ENCODE peak calls at places on chromosome 2, in ten cellular contexts. One of them, this sample, is unnamed.

GRCh38 chr2:25000503-25001328 is 29.0 kb upstream of the DNAJC27 start:
- DNase-seq in heart left ventricle: no peak
- DNase-seq in testis: no peak
- DNase-seq in tibial nerve: no peak
- DNase-seq in stomach: no peak
- DNase-seq in transverse colon: no peak
- DNase-seq in adrenal gland: no peak
- DNase-seq in K562: no peak
- DNase-seq in body of pancreas: no peak
- DNase-seq in uterus: no peak
- DNase-seq in this sample: no peak

GRCh38 chr2:102686479-102687439 is 67.4 kb downstream of the SLC9A2 start:
- DNase-seq in heart left ventricle: no peak
- DNase-seq in testis: no peak
- DNase-seq in tibial nerve: no peak
- DNase-seq in stomach: no peak
- DNase-seq in transverse colon: no peak
- DNase-seq in adrenal gland: no peak
- DNase-seq in K562: no peak
- DNase-seq in body of pancreas: no peak
- DNase-seq in uterus: no peak
- DNase-seq in this sample: no peak

GRCh38 chr2:164800572-164800971 is 41.1 kb downstream of the COBLL1 start:
- DNase-seq in heart left ventricle: no peak
- DNase-seq in testis: no peak
- DNase-seq in tibial nerve: no peak
- DNase-seq in stomach: no peak
- DNase-seq in transverse colon: no peak
- DNase-seq in adrenal gland: no peak
- DNase-seq in K562: no peak
- DNase-seq in body of pancreas: no peak
- DNase-seq in uterus: no peak
- DNase-seq in this sample: no peak

GRCh38 chr2:213150315-213150951 is 979 bp downstream of the IKZF2 start:
- DNase-seq in heart left ventricle: peak; percentile 34
- DNase-seq in testis: peak; percentile 37
- DNase-seq in tibial nerve: peak; percentile 36
- DNase-seq in stomach: no peak
- DNase-seq in transverse colon: peak; percentile 13
- DNase-seq in adrenal gland: no peak
- DNase-seq in K562: no peak
- DNase-seq in body of pancreas: peak; percentile 23
- DNase-seq in uterus: no peak
- DNase-seq in this sample: peak; percentile 14

GRCh38 chr2:204472375-204472774 is 72.9 kb upstream of the PARD3B start:
- DNase-seq in heart left ventricle: no peak
- DNase-seq in testis: no peak
- DNase-seq in tibial nerve: no peak
- DNase-seq in stomach: no peak
- DNase-seq in transverse colon: no peak
- DNase-seq in adrenal gland: no peak
- DNase-seq in K562: no peak
- DNase-seq in body of pancreas: no peak
- DNase-seq in uterus: no peak
- DNase-seq in this sample: no peak

GRCh38 chr2:237704476-237705224 is 77.3 kb downstream of the LRRFIP1 start:
- DNase-seq in heart left ventricle: no peak
- DNase-seq in testis: no peak
- DNase-seq in tibial nerve: no peak
- DNase-seq in stomach: no peak
- DNase-seq in transverse colon: no peak
- DNase-seq in adrenal gland: peak; percentile 52
- DNase-seq in K562: no peak
- DNase-seq in body of pancreas: no peak
- DNase-seq in uterus: no peak
- DNase-seq in this sample: no peak

GRCh38 chr2:161250864-161251436 is 57.3 kb upstream of the PSMD14 start:
- DNase-seq in heart left ventricle: no peak
- DNase-seq in testis: no peak
- DNase-seq in tibial nerve: no peak
- DNase-seq in stomach: no peak
- DNase-seq in transverse colon: no peak
- DNase-seq in adrenal gland: no peak
- DNase-seq in K562: peak; percentile 39
- DNase-seq in body of pancreas: peak; percentile 28
- DNase-seq in uterus: no peak
- DNase-seq in this sample: no peak

GRCh38 chr2:8126783-8127182 is 555.1 kb upstream of the ID2 start:
- DNase-seq in heart left ventricle: no peak
- DNase-seq in testis: no peak
- DNase-seq in tibial nerve: no peak
- DNase-seq in stomach: no peak
- DNase-seq in transverse colon: no peak
- DNase-seq in adrenal gland: no peak
- DNase-seq in K562: no peak
- DNase-seq in body of pancreas: no peak
- DNase-seq in uterus: no peak
- DNase-seq in this sample: no peak

GRCh38 chr2:99948010-99948409 is 194.4 kb downstream of the AFF3 start:
- DNase-seq in heart left ventricle: no peak
- DNase-seq in testis: no peak
- DNase-seq in tibial nerve: no peak
- DNase-seq in stomach: no peak
- DNase-seq in transverse colon: no peak
- DNase-seq in adrenal gland: no peak
- DNase-seq in K562: no peak
- DNase-seq in body of pancreas: no peak
- DNase-seq in uterus: no peak
- DNase-seq in this sample: no peak

GRCh38 chr2:191255271-191255670 is 10.1 kb downstream of the MYO1B start:
- DNase-seq in heart left ventricle: no peak
- DNase-seq in testis: no peak
- DNase-seq in tibial nerve: no peak
- DNase-seq in stomach: no peak
- DNase-seq in transverse colon: no peak
- DNase-seq in adrenal gland: no peak
- DNase-seq in K562: no peak
- DNase-seq in body of pancreas: no peak
- DNase-seq in uterus: no peak
- DNase-seq in this sample: no peak

DNA sequence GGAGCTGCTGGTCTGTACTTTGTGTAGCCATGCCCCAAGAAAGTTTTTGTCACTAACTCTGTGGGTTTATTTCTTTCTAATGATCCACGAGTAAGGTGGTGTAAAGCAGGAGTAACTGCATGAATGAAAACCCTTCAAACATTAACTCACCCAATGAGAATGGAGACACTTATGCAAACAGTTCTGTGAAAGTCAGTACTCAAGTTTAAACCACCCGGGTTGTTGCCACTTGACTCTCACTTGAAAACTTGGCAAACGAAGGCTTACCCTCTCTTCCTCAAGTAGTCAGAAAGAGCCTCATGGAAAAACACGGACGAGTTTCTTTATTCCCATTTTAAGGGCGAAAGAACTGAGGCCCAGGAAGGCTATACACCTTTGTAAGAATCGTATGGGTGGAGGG is 117.5 kb downstream of the MMADHC start:
- DNase-seq in heart left ventricle: no peak
- DNase-seq in testis: no peak
- DNase-seq in tibial nerve: no peak
- DNase-seq in stomach: no peak
- DNase-seq in transverse colon: no peak
- DNase-seq in adrenal gland: no peak
- DNase-seq in K562: no peak
- DNase-seq in body of pancreas: no peak
- DNase-seq in uterus: no peak
- DNase-seq in this sample: no peak
- H3K4me1 ChIP-seq in heart left ventricle: no peaks in the 10 kb centered on the region
- H3K4me1 ChIP-seq in testis: no peaks in the 10 kb centered on the region
- H3K4me1 ChIP-seq in tibial nerve: no peaks in the 10 kb centered on the region
- H3K4me1 ChIP-seq in stomach: no peaks in the 10 kb centered on the region
- H3K4me1 ChIP-seq in transverse colon: no peaks in the 10 kb centered on the region
- H3K4me1 ChIP-seq in adrenal gland: no peaks in the 10 kb centered on the region
- H3K4me1 ChIP-seq in K562: no peaks in the 10 kb centered on the region
- H3K4me1 ChIP-seq in body of pancreas: no peaks in the 10 kb centered on the region
- H3K4me1 ChIP-seq in uterus: no peaks in the 10 kb centered on the region
- H3K4me1 ChIP-seq in this sample: no peaks in the 10 kb centered on the region

GRCh38 chr2:207733597-207734240 is 22.3 kb downstream of the CCNYL1 start:
- DNase-seq in heart left ventricle: no peak
- DNase-seq in testis: no peak
- DNase-seq in tibial nerve: no peak
- DNase-seq in stomach: no peak
- DNase-seq in transverse colon: no peak
- DNase-seq in adrenal gland: no peak
- DNase-seq in K562: no peak
- DNase-seq in body of pancreas: no peak
- DNase-seq in uterus: no peak
- DNase-seq in this sample: no peak
- H3K27me3 ChIP-seq in heart left ventricle: no peaks in the 10 kb centered on the region
- H3K27me3 ChIP-seq in testis: no peaks in the 10 kb centered on the region
- H3K27me3 ChIP-seq in tibial nerve: no peaks in the 10 kb centered on the region
- H3K27me3 ChIP-seq in stomach: no peaks in the 10 kb centered on the region
- H3K27me3 ChIP-seq in transverse colon: no peaks in the 10 kb centered on the region
- H3K27me3 ChIP-seq in adrenal gland: no peaks in the 10 kb centered on the region
- H3K27me3 ChIP-seq in K562: no peaks in the 10 kb centered on the region
- H3K27me3 ChIP-seq in body of pancreas: no peaks in the 10 kb centered on the region
- H3K27me3 ChIP-seq in uterus: no peaks in the 10 kb centered on the region
- H3K27me3 ChIP-seq in this sample: no peaks in the 10 kb centered on the region

GRCh38 chr2:109654316-109655050 is 40.3 kb downstream of the SOWAHC start:
- DNase-seq in heart left ventricle: no peak
- DNase-seq in testis: no peak
- DNase-seq in tibial nerve: no peak
- DNase-seq in stomach: no peak
- DNase-seq in transverse colon: no peak
- DNase-seq in adrenal gland: no peak
- DNase-seq in K562: no peak
- DNase-seq in body of pancreas: no peak
- DNase-seq in uterus: no peak
- DNase-seq in this sample: no peak
- TF ChIP-seq POLR2A in heart left ventricle: no peak
- TF ChIP-seq POLR2A in testis: no peak
- TF ChIP-seq POLR2A in tibial nerve: no peak
- TF ChIP-seq POLR2A in stomach: no peak
- TF ChIP-seq POLR2A in transverse colon: no peak
- TF ChIP-seq POLR2A in adrenal gland: no peak
- TF ChIP-seq POLR2A in K562: no peak
- TF ChIP-seq POLR2A in body of pancreas: no peak
- TF ChIP-seq POLR2A in uterus: no peak
- TF ChIP-seq POLR2A in this sample: no peak

GRCh38 chr2:177395594-177395993 is 3.0 kb downstream of the AGPS start:
- DNase-seq in heart left ventricle: no peak
- DNase-seq in testis: no peak
- DNase-seq in tibial nerve: no peak
- DNase-seq in stomach: no peak
- DNase-seq in transverse colon: no peak
- DNase-seq in adrenal gland: no peak
- DNase-seq in K562: no peak
- DNase-seq in body of pancreas: no peak
- DNase-seq in uterus: no peak
- DNase-seq in this sample: no peak
- H3K4me1 ChIP-seq in heart left ventricle: no peaks in the 10 kb centered on the region
- H3K4me1 ChIP-seq in testis: no peaks in the 10 kb centered on the region
- H3K4me1 ChIP-seq in tibial nerve: peaks cover 57% of the 10 kb centered on the region
- H3K4me1 ChIP-seq in stomach: peaks cover 85% of the 10 kb centered on the region
- H3K4me1 ChIP-seq in transverse colon: peaks cover 50% of the 10 kb centered on the region
- H3K4me1 ChIP-seq in adrenal gland: peaks cover 71% of the 10 kb centered on the region
- H3K4me1 ChIP-seq in K562: peaks cover 56% of the 10 kb centered on the region
- H3K4me1 ChIP-seq in body of pancreas: peaks cover 64% of the 10 kb centered on the region
- H3K4me1 ChIP-seq in uterus: no peaks in the 10 kb centered on the region
- H3K4me1 ChIP-seq in this sample: peaks cover 2% of the 10 kb centered on the region

GRCh38 chr2:163715199-163715598 is 20.6 kb downstream of the FIGN start:
- DNase-seq in heart left ventricle: no peak
- DNase-seq in testis: no peak
- DNase-seq in tibial nerve: no peak
- DNase-seq in stomach: no peak
- DNase-seq in transverse colon: no peak
- DNase-seq in adrenal gland: no peak
- DNase-seq in K562: no peak
- DNase-seq in body of pancreas: no peak
- DNase-seq in uterus: no peak
- DNase-seq in this sample: no peak
- H3K27me3 ChIP-seq in heart left ventricle: no peaks in the 10 kb centered on the region
- H3K27me3 ChIP-seq in testis: no peaks in the 10 kb centered on the region
- H3K27me3 ChIP-seq in tibial nerve: no peaks in the 10 kb centered on the region
- H3K27me3 ChIP-seq in stomach: no peaks in the 10 kb centered on the region
- H3K27me3 ChIP-seq in transverse colon: no peaks in the 10 kb centered on the region
- H3K27me3 ChIP-seq in adrenal gland: no peaks in the 10 kb centered on the region
- H3K27me3 ChIP-seq in K562: no peaks in the 10 kb centered on the region
- H3K27me3 ChIP-seq in body of pancreas: no peaks in the 10 kb centered on the region
- H3K27me3 ChIP-seq in uterus: no peaks in the 10 kb centered on the region
- H3K27me3 ChIP-seq in this sample: no peaks in the 10 kb centered on the region

GRCh38 chr2:101348851-101349250 is 38.5 kb downstream of the CREG2 start:
- DNase-seq in heart left ventricle: no peak
- DNase-seq in testis: no peak
- DNase-seq in tibial nerve: no peak
- DNase-seq in stomach: no peak
- DNase-seq in transverse colon: no peak
- DNase-seq in adrenal gland: no peak
- DNase-seq in K562: no peak
- DNase-seq in body of pancreas: no peak
- DNase-seq in uterus: no peak
- DNase-seq in this sample: no peak
- TF ChIP-seq POLR2A in heart left ventricle: no peak
- TF ChIP-seq POLR2A in testis: no peak
- TF ChIP-seq POLR2A in tibial nerve: no peak
- TF ChIP-seq POLR2A in stomach: no peak
- TF ChIP-seq POLR2A in transverse colon: no peak
- TF ChIP-seq POLR2A in adrenal gland: no peak
- TF ChIP-seq POLR2A in K562: no peak
- TF ChIP-seq POLR2A in body of pancreas: no peak
- TF ChIP-seq POLR2A in uterus: no peak
- TF ChIP-seq POLR2A in this sample: no peak

DNA sequence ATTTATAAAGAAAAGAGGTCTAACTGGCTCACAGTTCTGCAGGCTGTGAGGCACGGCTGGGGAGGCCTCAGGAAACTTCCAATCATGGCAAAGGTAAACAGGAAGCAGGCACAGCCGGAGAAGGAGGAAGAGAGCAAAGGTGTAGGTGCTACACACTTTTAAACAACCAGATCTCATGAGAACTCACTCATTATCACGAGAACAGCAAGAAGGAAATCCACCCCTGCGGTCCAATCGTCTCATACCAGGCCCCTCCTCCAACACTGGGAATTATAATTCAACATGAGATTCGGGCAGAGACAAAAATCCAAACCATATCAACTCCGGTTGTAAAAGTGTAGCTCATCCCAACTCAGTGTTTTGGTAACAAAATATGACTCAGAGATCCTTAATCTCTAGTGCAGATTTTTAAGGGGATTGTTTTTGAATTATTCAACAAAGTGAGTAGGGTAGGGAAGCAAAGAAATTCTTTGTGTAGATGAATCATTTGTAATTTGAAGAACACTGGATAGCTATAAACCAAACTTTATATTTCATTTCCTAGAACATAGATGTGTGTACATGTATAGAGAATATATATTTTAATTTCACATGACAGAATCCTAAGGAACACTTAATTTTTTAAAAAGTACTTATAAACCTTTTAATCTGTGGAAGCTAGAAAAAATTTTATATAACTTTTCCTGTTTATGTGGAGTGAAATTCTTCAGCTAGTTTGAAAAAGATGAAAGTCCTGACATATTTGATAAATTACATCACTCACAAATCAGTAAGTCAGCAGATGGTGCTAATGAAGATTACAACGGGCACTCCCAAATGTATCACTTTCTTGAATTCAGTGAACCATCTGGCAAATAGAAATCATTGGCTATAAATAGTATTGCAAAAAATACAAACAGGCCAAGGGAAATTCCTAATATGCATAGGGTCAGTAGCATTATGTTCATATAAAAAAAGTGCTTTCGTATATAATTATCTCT is 130.1 kb downstream of the OLA1 start:
- DNase-seq in heart left ventricle: no peak
- DNase-seq in testis: no peak
- DNase-seq in tibial nerve: no peak
- DNase-seq in stomach: no peak
- DNase-seq in transverse colon: no peak
- DNase-seq in adrenal gland: no peak
- DNase-seq in K562: no peak
- DNase-seq in body of pancreas: no peak
- DNase-seq in uterus: no peak
- DNase-seq in this sample: no peak
- H3K4me1 ChIP-seq in heart left ventricle: no peaks in the 10 kb centered on the region
- H3K4me1 ChIP-seq in testis: peaks cover 4% of the 10 kb centered on the region
- H3K4me1 ChIP-seq in tibial nerve: peaks cover 4% of the 10 kb centered on the region
- H3K4me1 ChIP-seq in stomach: no peaks in the 10 kb centered on the region
- H3K4me1 ChIP-seq in transverse colon: no peaks in the 10 kb centered on the region
- H3K4me1 ChIP-seq in adrenal gland: no peaks in the 10 kb centered on the region
- H3K4me1 ChIP-seq in K562: no peaks in the 10 kb centered on the region
- H3K4me1 ChIP-seq in body of pancreas: no peaks in the 10 kb centered on the region
- H3K4me1 ChIP-seq in uterus: no peaks in the 10 kb centered on the region
- H3K4me1 ChIP-seq in this sample: no peaks in the 10 kb centered on the region